ENCODE peak calls at places on chromosome 3, in eight cellular contexts. Z is Panc1, Y is H9, U is GM12865, A is Calu3, L is A673, I is lower lobe of right lung, T is heart left ventricle. V is an unnamed sample.

GRCh38 chr3:63791974-63792373 is 27.1 kb upstream of the C3orf49 start:
- DNase-seq in Z (no peak), Y (no peak), U (peak; percentile 7), A (peak; percentile 9), L (peak; percentile 12), I (no peak), T (no peak), V (no peak)

GRCh38 chr3:8113649-8114048 is 388.0 kb upstream of the LMCD1 start:
- DNase-seq in Z (no peak), Y (peak; percentile 47), U (no peak), A (no peak), L (no peak), I (no peak), T (no peak), V (no peak)

GRCh38 chr3:42608586-42608985 is 8.1 kb downstream of the NKTR start:
- DNase-seq in Z (no peak), Y (no peak), U (no peak), A (no peak), L (peak; percentile 49), I (no peak), T (no peak), V (no peak)

GRCh38 chr3:24763421-24763820 is 268.8 kb upstream of the THRB start:
- DNase-seq in Z (no peak), Y (no peak), U (no peak), A (no peak), L (no peak), I (no peak), T (no peak), V (no peak)

GRCh38 chr3:66256806-66257205 is 36.0 kb downstream of the SLC25A26 start:
- DNase-seq in Z (no peak), Y (no peak), U (no peak), A (no peak), L (no peak), I (no peak), T (no peak), V (no peak)

GRCh38 chr3:131794766-131795381 is 239.9 kb downstream of the CPNE4 start:
- DNase-seq in Z (peak; percentile 39), Y (peak; percentile 54), U (peak; percentile 76), A (peak; percentile 77), L (peak; percentile 83), I (no peak), T (no peak), V (no peak)

GRCh38 chr3:151520105-151520504 is 59.2 kb upstream of the IGSF10 start:
- DNase-seq in Z (no peak), Y (no peak), U (no peak), A (no peak), L (no peak), I (no peak), T (no peak), V (no peak)

GRCh38 chr3:98961161-98962155 is 60.0 kb upstream of the DCBLD2 start:
- DNase-seq in Z (no peak), Y (no peak), U (no peak), A (no peak), L (no peak), I (no peak), T (no peak), V (no peak)

GRCh38 chr3:188468672-188469071 is 314.7 kb downstream of the LPP start:
- DNase-seq in Z (no peak), Y (no peak), U (no peak), A (no peak), L (peak; percentile 68), I (no peak), T (peak; percentile 27), V (no peak)

GRCh38 chr3:196517919-196518318 is 2.8 kb upstream of the SMCO1 start:
- DNase-seq in Z (no peak), Y (peak; percentile 53), U (peak; percentile 42), A (peak; percentile 36), L (peak; percentile 51), I (no peak), T (peak; percentile 29), V (no peak)

GRCh38 chr3:187955076-187955952 is 198.6 kb upstream of the LPP start:
- DNase-seq in Z (no peak), Y (no peak), U (no peak), A (no peak), L (no peak), I (no peak), T (no peak), V (no peak)

GRCh38 chr3:59212128-59212764 is 162.4 kb upstream of the CFAP20DC start:
- DNase-seq in Z (peak; percentile 10), Y (no peak), U (peak; percentile 54), A (peak; percentile 28), L (peak; percentile 22), I (no peak), T (no peak), V (no peak)

GRCh38 chr3:33883538-33884203 is 85.2 kb downstream of the PDCD6IP start:
- DNase-seq in Z (peak; percentile 17), Y (no peak), U (peak; percentile 51), A (peak; percentile 41), L (peak; percentile 85), I (no peak), T (no peak), V (no peak)

GRCh38 chr3:152396867-152397266 is 128.1 kb downstream of the MBNL1 start:
- DNase-seq in Z (no peak), Y (no peak), U (no peak), A (no peak), L (no peak), I (no peak), T (no peak), V (no peak)

GRCh38 chr3:64220161-64220560 is 5.1 kb downstream of the PRICKLE2 start:
- DNase-seq in Z (no peak), Y (no peak), U (no peak), A (no peak), L (no peak), I (no peak), T (no peak), V (no peak)

GRCh38 chr3:132432639-132433038 is 15.3 kb downstream of the DNAJC13 start:
- DNase-seq in Z (peak; percentile 42), Y (no peak), U (no peak), A (peak; percentile 55), L (peak; percentile 64), I (no peak), T (no peak), V (no peak)

DNA sequence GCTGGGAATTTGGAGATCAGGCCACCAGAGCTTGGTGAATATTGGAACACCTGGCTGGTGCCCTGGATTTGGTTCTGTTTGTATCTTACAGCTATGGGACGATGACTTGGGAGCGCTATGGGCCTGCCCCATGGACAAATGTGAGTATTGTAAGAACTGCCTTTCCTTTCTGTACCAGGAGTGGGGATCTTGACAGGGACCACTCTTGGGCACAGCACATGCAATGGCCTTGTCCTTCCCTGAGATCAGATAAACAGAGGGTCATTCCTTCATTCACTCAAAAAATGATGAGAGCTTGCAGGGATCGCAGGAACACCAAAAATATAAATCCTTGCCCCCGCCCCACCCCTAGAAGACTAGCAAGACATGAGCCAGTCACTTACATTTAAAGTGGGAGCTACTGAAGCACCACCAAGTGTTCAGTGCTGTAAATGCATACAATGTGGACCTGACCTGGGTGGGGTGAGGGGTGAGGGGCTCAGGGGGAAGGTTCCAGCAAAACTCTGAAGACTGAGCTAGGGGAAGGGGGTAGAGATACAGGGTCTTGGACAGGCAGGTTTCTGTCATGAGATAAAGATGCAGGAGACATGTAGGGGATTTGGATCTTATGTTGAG is 2.7 kb upstream of the CRELD1 start:
- DNase-seq in Z (no peak), Y (no peak), U (peak; percentile 34), A (no peak), L (peak; percentile 22), I (no peak), T (no peak), V (no peak)
- TF ChIP-seq CTCF in Z (peak; percentile 35), Y (peak; percentile 19), U (peak; percentile 7), A (no peak), L (peak; percentile 25), I (no peak), T (no peak), V (peak; percentile 58)

DNA sequence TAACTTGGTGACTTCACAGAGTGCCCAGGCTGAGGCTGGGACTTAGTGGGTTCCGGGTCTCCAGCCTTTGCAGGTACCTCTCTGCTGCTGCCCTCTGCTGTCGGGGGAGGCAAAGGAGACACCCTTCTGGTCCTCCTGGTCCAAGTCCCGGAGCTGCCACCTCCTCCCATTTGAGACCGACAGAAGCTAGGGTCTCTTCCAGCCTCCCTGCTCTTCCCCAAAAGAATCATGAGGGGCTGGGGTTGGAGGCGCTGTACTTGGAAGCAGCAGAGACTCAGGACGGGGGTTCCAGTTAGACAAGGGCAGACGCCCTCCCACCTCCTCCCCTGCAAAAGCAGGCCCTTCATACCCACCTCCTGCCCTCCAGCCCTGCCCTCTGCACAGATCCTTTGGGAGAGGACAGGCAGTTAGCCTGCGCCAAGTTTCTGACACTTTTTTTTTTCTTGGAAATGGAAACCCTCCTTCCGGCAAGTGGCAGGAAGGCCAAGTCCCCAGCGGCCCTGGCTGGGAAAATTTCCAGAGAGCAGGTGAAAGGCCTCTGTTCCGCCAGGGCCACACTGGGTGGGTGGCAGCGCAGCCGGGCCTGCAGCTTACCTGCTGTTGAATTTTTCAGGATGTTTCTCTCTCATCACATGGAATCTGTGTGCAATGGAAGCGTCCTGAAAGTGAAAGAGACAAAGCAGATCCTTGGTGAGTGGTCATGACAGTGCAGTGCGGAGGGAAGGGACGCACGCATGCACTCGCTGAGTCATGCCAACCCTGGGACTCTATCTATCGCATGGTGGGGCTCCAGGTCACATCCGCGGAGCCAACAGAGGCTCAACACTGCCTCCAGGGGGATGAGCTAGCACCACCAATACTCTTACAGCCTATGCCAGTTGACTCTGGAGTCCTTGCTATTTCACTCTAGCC is 119.9 kb downstream of the DGKG start:
- DNase-seq in Z (no peak), Y (peak; percentile 91), U (peak; percentile 93), A (peak; percentile 94), L (peak; percentile 96), I (peak; percentile 85), T (peak; percentile 84), V (no peak)
- TF ChIP-seq CTCF in Z (peak; percentile 82), Y (peak; percentile 75), U (peak; percentile 81), A (peak; percentile 87), L (peak; percentile 78), I (peak; percentile 57), T (peak; percentile 32), V (peak; percentile 75)

DNA sequence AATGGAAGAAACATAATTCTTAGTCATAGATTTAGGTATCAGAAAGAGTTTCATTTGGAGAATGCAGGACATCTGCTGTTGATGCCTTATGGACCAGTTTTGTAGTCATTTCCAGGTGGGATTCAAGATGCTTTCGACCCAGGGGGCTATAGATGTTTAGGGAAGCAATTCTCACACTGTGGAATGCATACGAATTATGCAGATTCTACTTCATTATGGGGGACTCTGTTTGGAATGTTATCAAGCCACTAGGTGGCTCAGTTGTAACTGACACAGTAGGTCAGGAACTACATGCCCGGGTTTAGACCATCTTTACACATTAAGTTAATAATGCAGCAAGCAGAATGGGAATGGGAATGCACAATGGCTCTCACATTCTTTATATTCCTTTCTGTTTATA is 1359.8 kb downstream of the ZPLD1 start:
- DNase-seq in Z (no peak), Y (no peak), U (peak; percentile 3), A (peak; percentile 2), L (peak; percentile 64), I (no peak), T (no peak), V (no peak)
- TF ChIP-seq CTCF in Z (peak; percentile 31), Y (peak; percentile 58), U (peak; percentile 24), A (no peak), L (peak; percentile 67), I (no peak), T (no peak), V (peak; percentile 44)

DNA sequence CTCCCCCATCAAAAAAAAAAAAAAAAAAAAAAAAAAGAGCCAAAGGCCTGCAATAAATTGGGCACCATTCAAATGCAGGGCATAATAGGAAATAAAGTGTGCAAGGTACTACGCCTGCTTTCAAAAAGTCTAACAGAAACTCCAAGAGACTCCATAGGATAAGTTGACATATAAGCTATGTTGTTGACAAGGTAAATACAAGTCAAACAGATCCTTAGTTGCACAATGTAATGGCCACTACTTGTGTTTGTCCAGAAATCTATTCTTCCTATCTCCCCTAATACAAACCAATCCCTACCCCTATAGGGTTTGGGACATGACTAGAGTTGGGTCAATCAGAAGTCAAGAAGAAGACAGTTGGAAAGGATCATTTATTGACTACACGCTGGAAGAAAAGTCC is 16.0 kb downstream of the MAP4 start:
- DNase-seq in Z (no peak), Y (no peak), U (no peak), A (no peak), L (no peak), I (no peak), T (no peak), V (no peak)
- TF ChIP-seq CTCF in Z (no peak), Y (no peak), U (no peak), A (no peak), L (no peak), I (no peak), T (no peak), V (no peak)

V was measured in chondrocyte.